ENCODE peak calls at places on chromosomes 6 and 20, in seven cellular contexts. One of them, this sample, is unnamed.

GRCh38 chr20:63234693-63235398 is 859 bp upstream of the BIRC7 start:
- DNase-seq in Panc1: no peak
- DNase-seq in GM23338: peak
- DNase-seq in upper lobe of right lung: no peak
- DNase-seq in lower lobe of right lung: no peak
- DNase-seq in H9: peak
- DNase-seq in epithelial cell of prostate: no peak
- DNase-seq in this sample: peak

GRCh38 chr20:62403331-62403730 is 3.8 kb downstream of the CABLES2 start:
- DNase-seq in Panc1: no peak
- DNase-seq in GM23338: no peak
- DNase-seq in upper lobe of right lung: no peak
- DNase-seq in lower lobe of right lung: no peak
- DNase-seq in H9: no peak
- DNase-seq in epithelial cell of prostate: no peak
- DNase-seq in this sample: no peak

GRCh38 chr20:37194616-37195015 is 15.3 kb upstream of the MROH8 start:
- DNase-seq in Panc1: no peak
- DNase-seq in GM23338: no peak
- DNase-seq in upper lobe of right lung: no peak
- DNase-seq in lower lobe of right lung: no peak
- DNase-seq in H9: no peak
- DNase-seq in epithelial cell of prostate: no peak
- DNase-seq in this sample: no peak

GRCh38 chr20:44089987-44090674 is 96.9 kb downstream of the JPH2 start:
- DNase-seq in Panc1: no peak
- DNase-seq in GM23338: no peak
- DNase-seq in upper lobe of right lung: no peak
- DNase-seq in lower lobe of right lung: no peak
- DNase-seq in H9: no peak
- DNase-seq in epithelial cell of prostate: peak
- DNase-seq in this sample: peak

GRCh38 chr20:7497985-7498384 is 442.3 kb downstream of the HAO1 start:
- DNase-seq in Panc1: peak
- DNase-seq in GM23338: no peak
- DNase-seq in upper lobe of right lung: no peak
- DNase-seq in lower lobe of right lung: no peak
- DNase-seq in H9: no peak
- DNase-seq in epithelial cell of prostate: peak
- DNase-seq in this sample: no peak

GRCh38 chr6:52500268-52501129 is 76.4 kb downstream of the TRAM2 start:
- DNase-seq in Panc1: no peak
- DNase-seq in GM23338: no peak
- DNase-seq in upper lobe of right lung: no peak
- DNase-seq in lower lobe of right lung: no peak
- DNase-seq in H9: no peak
- DNase-seq in epithelial cell of prostate: no peak
- DNase-seq in this sample: no peak

GRCh38 chr6:108436771-108437170 is 123.9 kb upstream of the FOXO3 start:
- DNase-seq in Panc1: no peak
- DNase-seq in GM23338: no peak
- DNase-seq in upper lobe of right lung: no peak
- DNase-seq in lower lobe of right lung: no peak
- DNase-seq in H9: no peak
- DNase-seq in epithelial cell of prostate: no peak
- DNase-seq in this sample: no peak

GRCh38 chr6:22765015-22765414 is 195.6 kb downstream of the HDGFL1 start:
- DNase-seq in Panc1: no peak
- DNase-seq in GM23338: no peak
- DNase-seq in upper lobe of right lung: no peak
- DNase-seq in lower lobe of right lung: no peak
- DNase-seq in H9: no peak
- DNase-seq in epithelial cell of prostate: no peak
- DNase-seq in this sample: no peak

GRCh38 chr6:113756290-113756665 is 100.9 kb upstream of the MARCKS start:
- DNase-seq in Panc1: no peak
- DNase-seq in GM23338: no peak
- DNase-seq in upper lobe of right lung: no peak
- DNase-seq in lower lobe of right lung: no peak
- DNase-seq in H9: no peak
- DNase-seq in epithelial cell of prostate: no peak
- DNase-seq in this sample: no peak

GRCh38 chr6:81575446-81575845 is 177.0 kb downstream of the TENT5A start:
- DNase-seq in Panc1: no peak
- DNase-seq in GM23338: no peak
- DNase-seq in upper lobe of right lung: no peak
- DNase-seq in lower lobe of right lung: no peak
- DNase-seq in H9: no peak
- DNase-seq in epithelial cell of prostate: no peak
- DNase-seq in this sample: no peak

GRCh38 chr6:30727920-30728605 is 7.9 kb downstream of the TUBB start:
- DNase-seq in Panc1: no peak
- DNase-seq in GM23338: no peak
- DNase-seq in upper lobe of right lung: no peak
- DNase-seq in lower lobe of right lung: no peak
- DNase-seq in H9: no peak
- DNase-seq in epithelial cell of prostate: no peak
- DNase-seq in this sample: peak

GRCh38 chr6:30724906-30725667 is 4.9 kb downstream of the TUBB start:
- DNase-seq in Panc1: no peak
- DNase-seq in GM23338: no peak
- DNase-seq in upper lobe of right lung: no peak
- DNase-seq in lower lobe of right lung: no peak
- DNase-seq in H9: no peak
- DNase-seq in epithelial cell of prostate: no peak
- DNase-seq in this sample: peak

GRCh38 chr6:30725713-30726505 is 5.8 kb downstream of the TUBB start:
- DNase-seq in Panc1: no peak
- DNase-seq in GM23338: peak
- DNase-seq in upper lobe of right lung: no peak
- DNase-seq in lower lobe of right lung: no peak
- DNase-seq in H9: peak
- DNase-seq in epithelial cell of prostate: no peak
- DNase-seq in this sample: peak

GRCh38 chr6:30730611-30731435 is 10.7 kb downstream of the TUBB start:
- DNase-seq in Panc1: no peak
- DNase-seq in GM23338: peak
- DNase-seq in upper lobe of right lung: peak
- DNase-seq in lower lobe of right lung: peak
- DNase-seq in H9: peak
- DNase-seq in epithelial cell of prostate: peak
- DNase-seq in this sample: peak

DNA sequence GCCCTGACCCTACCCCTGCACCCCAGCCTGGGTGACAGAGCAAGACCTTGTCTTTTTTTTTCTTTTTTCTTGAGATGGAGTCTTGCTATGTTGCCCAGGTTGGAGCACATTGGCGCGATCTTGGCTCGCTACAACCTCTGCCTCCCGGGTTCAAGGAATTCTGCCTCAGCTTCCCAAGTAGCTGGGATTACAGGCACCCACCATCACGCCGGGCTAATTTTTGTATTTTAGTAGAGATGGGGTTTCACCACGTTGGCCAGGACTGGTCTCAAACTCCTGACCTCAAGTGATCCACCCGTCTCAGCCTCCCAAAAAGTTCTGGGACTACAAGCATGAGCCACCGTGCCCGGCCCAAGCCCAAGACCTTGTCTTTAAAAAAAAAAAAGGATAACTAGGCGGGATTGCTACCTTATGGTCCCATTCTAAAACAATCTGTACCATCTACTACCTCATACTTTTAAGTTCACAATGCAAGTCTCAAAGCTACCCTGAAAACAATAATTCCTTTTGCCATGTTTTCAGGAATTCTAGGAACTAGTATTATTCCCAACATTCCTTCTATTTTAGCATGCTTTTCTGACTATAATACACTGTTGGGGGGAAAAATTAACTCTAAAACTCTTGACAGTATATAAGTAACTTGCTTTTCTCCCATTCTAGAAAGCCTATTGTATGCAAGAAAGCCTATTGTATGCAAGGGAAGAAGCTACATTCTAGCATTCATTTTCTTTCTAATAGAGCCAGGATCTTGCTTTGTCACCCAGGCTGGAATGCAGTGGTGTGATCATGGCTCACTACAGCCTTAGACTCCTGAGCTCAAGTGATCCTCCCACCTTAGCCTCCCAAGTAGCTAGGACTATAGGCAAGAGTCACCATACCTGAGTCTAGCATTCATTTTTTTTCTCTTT is 6.6 kb downstream of the TUBB start:
- DNase-seq in Panc1: no peak
- DNase-seq in GM23338: no peak
- DNase-seq in upper lobe of right lung: no peak
- DNase-seq in lower lobe of right lung: no peak
- DNase-seq in H9: no peak
- DNase-seq in epithelial cell of prostate: no peak
- DNase-seq in this sample: peak
- H3K27ac ChIP-seq in Panc1: no peak
- H3K27ac ChIP-seq in GM23338: peak
- H3K27ac ChIP-seq in upper lobe of right lung: no peak
- H3K27ac ChIP-seq in lower lobe of right lung: peak
- H3K27ac ChIP-seq in H9: no peak
- H3K27ac ChIP-seq in epithelial cell of prostate: peak
- H3K27ac ChIP-seq in this sample: no peak

GRCh38 chr6:56518995-56519767 is 123.5 kb downstream of the DST start:
- DNase-seq in Panc1: no peak
- DNase-seq in GM23338: no peak
- DNase-seq in upper lobe of right lung: no peak
- DNase-seq in lower lobe of right lung: no peak
- DNase-seq in H9: no peak
- DNase-seq in epithelial cell of prostate: no peak
- DNase-seq in this sample: no peak

GRCh38 chr6:56521454-56521853 is 121.2 kb downstream of the DST start:
- DNase-seq in Panc1: no peak
- DNase-seq in GM23338: no peak
- DNase-seq in upper lobe of right lung: no peak
- DNase-seq in lower lobe of right lung: no peak
- DNase-seq in H9: no peak
- DNase-seq in epithelial cell of prostate: no peak
- DNase-seq in this sample: no peak

GRCh38 chr6:56522871-56523270 is 119.8 kb downstream of the DST start:
- DNase-seq in Panc1: no peak
- DNase-seq in GM23338: no peak
- DNase-seq in upper lobe of right lung: no peak
- DNase-seq in lower lobe of right lung: no peak
- DNase-seq in H9: no peak
- DNase-seq in epithelial cell of prostate: no peak
- DNase-seq in this sample: no peak

GRCh38 chr6:56521988-56522387 is 120.7 kb downstream of the DST start:
- DNase-seq in Panc1: no peak
- DNase-seq in GM23338: peak
- DNase-seq in upper lobe of right lung: no peak
- DNase-seq in lower lobe of right lung: no peak
- DNase-seq in H9: no peak
- DNase-seq in epithelial cell of prostate: no peak
- DNase-seq in this sample: no peak

GRCh38 chr6:56520218-56520617 is 122.5 kb downstream of the DST start:
- DNase-seq in Panc1: no peak
- DNase-seq in GM23338: no peak
- DNase-seq in upper lobe of right lung: no peak
- DNase-seq in lower lobe of right lung: no peak
- DNase-seq in H9: no peak
- DNase-seq in epithelial cell of prostate: no peak
- DNase-seq in this sample: no peak
- H3K27ac ChIP-seq in Panc1: no peak
- H3K27ac ChIP-seq in GM23338: no peak
- H3K27ac ChIP-seq in upper lobe of right lung: no peak
- H3K27ac ChIP-seq in lower lobe of right lung: no peak
- H3K27ac ChIP-seq in H9: no peak
- H3K27ac ChIP-seq in epithelial cell of prostate: no peak
- H3K27ac ChIP-seq in this sample: no peak

DNA sequence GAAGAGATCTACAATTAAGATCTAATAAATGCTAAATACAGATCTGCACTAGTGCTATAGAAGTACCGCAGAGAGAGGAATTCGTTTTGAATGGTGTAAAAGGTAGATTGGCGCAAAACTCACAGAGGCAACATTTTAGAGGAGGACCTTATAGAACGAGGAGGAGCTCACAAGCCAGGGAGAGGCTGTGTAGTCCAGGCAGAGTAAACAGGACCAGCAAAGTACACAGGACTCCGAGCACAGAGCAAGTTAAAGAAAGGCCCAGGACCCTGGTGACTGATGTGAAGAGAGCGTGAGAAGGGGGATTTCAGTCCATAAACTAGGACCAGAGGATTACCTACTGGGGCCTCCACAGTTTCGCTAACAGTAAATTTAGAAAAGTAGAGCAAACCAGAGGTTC is 202.3 kb downstream of the FOXC1 start:
- DNase-seq in Panc1: no peak
- DNase-seq in GM23338: no peak
- DNase-seq in upper lobe of right lung: no peak
- DNase-seq in lower lobe of right lung: no peak
- DNase-seq in H9: no peak
- DNase-seq in epithelial cell of prostate: no peak
- DNase-seq in this sample: no peak
- H3K27ac ChIP-seq in Panc1: no peak
- H3K27ac ChIP-seq in GM23338: no peak
- H3K27ac ChIP-seq in upper lobe of right lung: no peak
- H3K27ac ChIP-seq in lower lobe of right lung: no peak
- H3K27ac ChIP-seq in H9: no peak
- H3K27ac ChIP-seq in epithelial cell of prostate: no peak
- H3K27ac ChIP-seq in this sample: no peak

GRCh38 chr6:101597711-101598110 is 204.2 kb downstream of the GRIK2 start:
- DNase-seq in Panc1: no peak
- DNase-seq in GM23338: peak
- DNase-seq in upper lobe of right lung: no peak
- DNase-seq in lower lobe of right lung: no peak
- DNase-seq in H9: no peak
- DNase-seq in epithelial cell of prostate: no peak
- DNase-seq in this sample: no peak
- H3K27ac ChIP-seq in Panc1: no peak
- H3K27ac ChIP-seq in GM23338: no peak
- H3K27ac ChIP-seq in upper lobe of right lung: no peak
- H3K27ac ChIP-seq in lower lobe of right lung: no peak
- H3K27ac ChIP-seq in H9: no peak
- H3K27ac ChIP-seq in epithelial cell of prostate: no peak
- H3K27ac ChIP-seq in this sample: no peak